ENCODE peak calls at places on chromosomes 16 and 17, in eight cellular contexts. B is stomach, D is HS-27A, W is lung, C is H7, R is activated T-cell treated with anti-CD3 and anti-CD28 coated beads for 1 hour, I is lower leg skin, N is NCI-H774. J is an unnamed sample.

GRCh38 chr17:77314601-77315000 is 173.8 kb downstream of the SEC14L1 start:
- DNase-seq in B (no peak), D (no peak), W (no peak), C (peak), R (no peak), I (no peak), N (no peak), J (no peak)

GRCh38 chr17:32814837-32815236 is 62.1 kb downstream of the MYO1D start:
- DNase-seq in B (no peak), D (no peak), W (no peak), C (no peak), R (no peak), I (no peak), N (no peak), J (no peak)

GRCh38 chr17:80198144-80198661 is 21.9 kb downstream of the SGSH start:
- DNase-seq in B (no peak), D (no peak), W (no peak), C (peak), R (no peak), I (no peak), N (no peak), J (no peak)

GRCh38 chr17:11302395-11302932 is 61.5 kb downstream of the SHISA6 start:
- DNase-seq in B (no peak), D (no peak), W (no peak), C (no peak), R (no peak), I (no peak), N (no peak), J (no peak)

GRCh38 chr16:88478889-88479794 is 26.1 kb downstream of the ZFPM1 start:
- DNase-seq in B (peak), D (no peak), W (no peak), C (no peak), R (no peak), I (no peak), N (no peak), J (no peak)

GRCh38 chr17:28147026-28147425 is 104.5 kb downstream of the NLK start:
- DNase-seq in B (no peak), D (no peak), W (no peak), C (no peak), R (no peak), I (no peak), N (peak), J (no peak)

GRCh38 chr16:69443809-69444611 is 19.6 kb downstream of the CYB5B start:
- DNase-seq in B (no peak), D (no peak), W (no peak), C (no peak), R (no peak), I (peak), N (no peak), J (no peak)

GRCh38 chr17:79176792-79177601 is 102.4 kb downstream of the ENGASE start:
- DNase-seq in B (no peak), D (no peak), W (no peak), C (peak), R (no peak), I (no peak), N (no peak), J (no peak)

GRCh38 chr17:77392376-77393273 is 251.9 kb downstream of the SEC14L1 start:
- DNase-seq in B (peak), D (no peak), W (no peak), C (peak), R (no peak), I (no peak), N (no peak), J (no peak)

GRCh38 chr17:307741-308507 is 44.7 kb downstream of the RPH3AL start:
- DNase-seq in B (no peak), D (no peak), W (no peak), C (no peak), R (no peak), I (no peak), N (no peak), J (no peak)

GRCh38 chr17:81867123-81867951 is 3.8 kb downstream of the ARHGDIA start:
- DNase-seq in B (peak), D (no peak), W (no peak), C (peak), R (no peak), I (no peak), N (no peak), J (no peak)

GRCh38 chr16:49472598-49472997 is 99.0 kb downstream of the C16orf78 start:
- DNase-seq in B (peak), D (no peak), W (no peak), C (peak), R (no peak), I (no peak), N (no peak), J (no peak)

GRCh38 chr17:72456026-72456569 is 335.3 kb downstream of the SOX9 start:
- DNase-seq in B (peak), D (no peak), W (no peak), C (no peak), R (no peak), I (no peak), N (no peak), J (peak)

GRCh38 chr17:38431343-38432145 is 3.3 kb downstream of the ARHGAP23 start:
- DNase-seq in B (no peak), D (no peak), W (no peak), C (no peak), R (no peak), I (no peak), N (no peak), J (no peak)

GRCh38 chr16:78298986-78299385 is 199.5 kb downstream of the WWOX start:
- DNase-seq in B (no peak), D (no peak), W (peak), C (no peak), R (no peak), I (no peak), N (no peak), J (peak)

GRCh38 chr17:67246648-67247415 is 1.8 kb upstream of the HELZ start:
- DNase-seq in B (peak), D (no peak), W (peak), C (peak), R (no peak), I (peak), N (no peak), J (no peak)

GRCh38 chr16:49453983-49454382 is 80.4 kb downstream of the C16orf78 start:
- DNase-seq in B (no peak), D (no peak), W (no peak), C (no peak), R (no peak), I (no peak), N (no peak), J (no peak)

GRCh38 chr16:21659124-21659523 is 4.6 kb upstream of the OTOA start:
- DNase-seq in B (no peak), D (no peak), W (no peak), C (no peak), R (no peak), I (no peak), N (no peak), J (no peak)

GRCh38 chr16:3952342-3953131 is 72.0 kb upstream of the CREBBP start:
- DNase-seq in B (no peak), D (no peak), W (no peak), C (peak), R (no peak), I (peak), N (no peak), J (no peak)

GRCh38 chr17:27407916-27408846 is 48.1 kb upstream of the KSR1 start:
- DNase-seq in B (peak), D (peak), W (no peak), C (no peak), R (no peak), I (no peak), N (no peak), J (peak)

GRCh38 chr17:75706042-75706728 is 15.1 kb upstream of the ITGB4 start:
- DNase-seq in B (no peak), D (no peak), W (no peak), C (no peak), R (no peak), I (no peak), N (no peak), J (no peak)

GRCh38 chr17:70420876-70421445 is 251.6 kb downstream of the KCNJ2 start:
- DNase-seq in B (no peak), D (no peak), W (no peak), C (no peak), R (no peak), I (no peak), N (no peak), J (no peak)

GRCh38 chr16:68082596-68083238 is 2.5 kb upstream of the NFATC3 start:
- DNase-seq in B (no peak), D (no peak), W (no peak), C (peak), R (no peak), I (no peak), N (no peak), J (no peak)

GRCh38 chr16:6111390-6111789 is 1013.8 kb upstream of the EEF2KMT start:
- DNase-seq in B (no peak), D (no peak), W (no peak), C (no peak), R (no peak), I (no peak), N (no peak), J (no peak)

GRCh38 chr16:81029930-81030604 is 5.6 kb upstream of the ATMIN start:
- DNase-seq in B (no peak), D (no peak), W (no peak), C (no peak), R (no peak), I (no peak), N (no peak), J (no peak)

GRCh38 chr17:75010683-75011406 is 1.6 kb upstream of the MRPL58 start:
- DNase-seq in B (peak), D (no peak), W (no peak), C (peak), R (no peak), I (peak), N (peak), J (no peak)

GRCh38 chr16:10965440-10966039 is 21.2 kb downstream of the CLEC16A start:
- DNase-seq in B (no peak), D (no peak), W (no peak), C (no peak), R (no peak), I (no peak), N (no peak), J (no peak)

GRCh38 chr16:825298-826061 is 24.9 kb upstream of the GNG13 start:
- DNase-seq in B (no peak), D (no peak), W (no peak), C (peak), R (no peak), I (no peak), N (no peak), J (no peak)

GRCh38 chr17:79800325-79801155 is 3.7 kb upstream of the CBX8 start:
- DNase-seq in B (no peak), D (no peak), W (no peak), C (peak), R (no peak), I (no peak), N (peak), J (no peak)

GRCh38 chr16:66020061-66020460 is 346.4 kb upstream of the CDH5 start:
- DNase-seq in B (no peak), D (peak), W (no peak), C (no peak), R (no peak), I (no peak), N (no peak), J (peak)

GRCh38 chr17:78716814-78717393 is 65.2 kb downstream of the CYTH1 start:
- DNase-seq in B (peak), D (no peak), W (peak), C (peak), R (no peak), I (peak), N (peak), J (no peak)